ENCODE peak calls at places on chromosomes 3 and 15, in four cellular contexts. C is cardiac muscle cell, D is heart right ventricle, I is adrenal gland. X is an unnamed sample.

GRCh38 chr3:132787616-132788015 is 65.4 kb upstream of the NPHP3 start:
- DNase-seq in C (peak; percentile 72), I (no peak), D (no peak), X (peak; percentile 41)

GRCh38 chr3:87503901-87504498 is 227.6 kb upstream of the POU1F1 start:
- DNase-seq in I (peak; percentile 8), D (no peak), C (peak; percentile 59), X (peak; percentile 56)

GRCh38 chr3:59783468-59783988 is 733.7 kb upstream of the CFAP20DC start:
- DNase-seq in C (no peak), I (no peak), D (no peak), X (no peak)

GRCh38 chr3:127411083-127411727 is 123.4 kb upstream of the PRR20G start:
- DNase-seq in C (no peak), I (no peak), D (no peak), X (no peak)

GRCh38 chr15:101193063-101193712 is 58.7 kb downstream of the CHSY1 start:
- DNase-seq in C (no peak), D (peak; percentile 49), I (no peak), X (peak; percentile 81)

GRCh38 chr3:148219995-148220394 is 477.7 kb upstream of the AGTR1 start:
- DNase-seq in D (no peak), I (no peak), C (no peak), X (no peak)

GRCh38 chr3:20696393-20697045 is 510.5 kb upstream of the SGO1 start:
- DNase-seq in I (no peak), C (no peak), D (no peak), X (no peak)

GRCh38 chr15:36658321-36658720 is 78.9 kb downstream of the CDIN1 start:
- DNase-seq in I (no peak), D (no peak), C (peak; percentile 22), X (peak; percentile 74)

GRCh38 chr3:150613034-150613433 is 9.9 kb downstream of the SELENOT start:
- DNase-seq in C (no peak), D (no peak), I (no peak), X (no peak)

GRCh38 chr15:57720861-57721260 is 14.3 kb downstream of the POLR2M start:
- DNase-seq in D (no peak), I (no peak), C (peak; percentile 80), X (peak; percentile 63)

GRCh38 chr3:30508319-30508718 is 98.1 kb upstream of the TGFBR2 start:
- DNase-seq in C (no peak), D (no peak), I (no peak), X (no peak)

GRCh38 chr3:193190387-193190786 is 50.6 kb upstream of the PLAAT1 start:
- DNase-seq in D (no peak), I (peak; percentile 16), C (peak; percentile 36), X (peak; percentile 3)

GRCh38 chr15:87348746-87349145 is 907.8 kb downstream of the NTRK3 start:
- DNase-seq in D (no peak), I (no peak), C (peak; percentile 11), X (peak; percentile 93)

GRCh38 chr3:186502138-186502941 is 41.8 kb downstream of the CRYGS start:
- DNase-seq in C (peak; percentile 34), I (no peak), D (no peak), X (no peak)

GRCh38 chr3:36381311-36381956 is 1.1 kb downstream of the STAC start:
- DNase-seq in I (no peak), C (no peak), D (no peak), X (no peak)

GRCh38 chr3:134709563-134710312 is 58.9 kb upstream of the KY start:
- DNase-seq in C (no peak), I (no peak), D (no peak), X (no peak)

GRCh38 chr15:74792227-74793016 is 10.5 kb downstream of the CSK start:
- DNase-seq in D (no peak), C (no peak), I (no peak), X (no peak)

GRCh38 chr3:107065094-107065861 is 312.0 kb upstream of the CCDC54 start:
- DNase-seq in D (no peak), C (peak; percentile 18), I (no peak), X (no peak)

GRCh38 chr3:102505542-102505941 is 70.7 kb downstream of the ZPLD1 start:
- DNase-seq in I (no peak), D (no peak), C (no peak), X (no peak)

GRCh38 chr3:79250746-79251145 is 517.1 kb downstream of the ROBO1 start:
- DNase-seq in I (no peak), C (no peak), D (no peak), X (no peak)

GRCh38 chr15:39000008-39000734 is 435.6 kb upstream of the RASGRP1 start:
- DNase-seq in C (no peak), I (no peak), D (no peak), X (no peak)

GRCh38 chr3:12986986-12987385 is 86.2 kb downstream of the IQSEC1 start:
- DNase-seq in D (peak; percentile 59), I (no peak), C (no peak), X (peak; percentile 60)

GRCh38 chr3:143067201-143067600 is 52.4 kb upstream of the CHST2 start:
- DNase-seq in D (no peak), I (no peak), C (peak; percentile 6), X (peak; percentile 82)

GRCh38 chr15:76991048-76991447 is 3.9 kb upstream of the PSTPIP1 start:
- DNase-seq in D (no peak), C (no peak), I (no peak), X (no peak)

DNA sequence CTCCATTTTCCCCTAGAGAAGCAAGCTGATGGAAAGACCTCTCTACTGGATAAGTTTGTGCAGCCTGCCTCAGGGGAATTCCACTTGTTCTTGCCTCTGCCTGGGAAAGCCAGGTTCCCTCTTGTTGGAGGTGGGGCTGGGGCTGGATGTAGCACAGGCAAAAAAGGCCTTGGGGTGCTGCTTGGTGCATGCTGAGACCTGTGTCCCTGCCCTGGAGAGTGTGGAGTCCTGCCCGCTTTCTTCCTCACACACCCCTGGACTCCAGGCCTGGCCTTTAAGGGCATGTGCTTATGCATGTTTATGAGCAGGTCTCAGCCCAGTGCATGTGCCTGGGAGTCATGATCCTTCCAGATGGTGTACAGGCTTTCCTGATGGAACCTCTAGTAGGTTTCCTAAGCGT is 23.5 kb upstream of the JMJD7 start:
- DNase-seq in I (no peak), C (no peak), D (no peak), X (peak; percentile 64)
- H3K4me3 ChIP-seq in I (no peak overlapping the region), C (no peak overlapping the region), D (no peak overlapping the region), X (no peak overlapping the region)

DNA sequence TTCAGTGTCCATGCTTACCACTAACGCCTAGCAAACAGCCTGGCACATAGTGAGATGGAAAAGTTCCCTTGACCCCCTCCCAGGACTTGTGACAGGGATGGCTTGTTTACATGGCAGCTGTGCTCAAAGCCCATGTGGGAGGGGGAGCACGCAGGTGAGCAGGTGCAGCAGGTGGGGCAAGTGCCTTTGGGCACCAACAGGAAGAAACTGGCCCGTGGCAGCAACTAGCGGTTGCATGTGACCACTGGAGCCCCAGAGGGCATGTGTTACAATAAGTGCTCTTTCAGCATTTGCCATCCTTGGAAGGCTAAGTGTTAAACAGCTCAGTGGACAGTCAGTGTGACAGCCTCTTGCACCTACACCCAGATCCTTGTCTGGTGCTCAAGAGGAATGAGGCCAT is 734.6 kb downstream of the TUSC7 start:
- DNase-seq in D (no peak), C (no peak), I (no peak), X (no peak)
- TF ChIP-seq CTCF in D (no peak), C (no peak), I (no peak), X (no peak)

GRCh38 chr15:71752085-71752484 is 58.3 kb upstream of the NR2E3 start:
- DNase-seq in C (no peak), D (no peak), I (no peak), X (no peak)
- H3K4me3 ChIP-seq in C (no peak overlapping the region), D (no peak overlapping the region), I (no peak overlapping the region), X (no peak overlapping the region)

DNA sequence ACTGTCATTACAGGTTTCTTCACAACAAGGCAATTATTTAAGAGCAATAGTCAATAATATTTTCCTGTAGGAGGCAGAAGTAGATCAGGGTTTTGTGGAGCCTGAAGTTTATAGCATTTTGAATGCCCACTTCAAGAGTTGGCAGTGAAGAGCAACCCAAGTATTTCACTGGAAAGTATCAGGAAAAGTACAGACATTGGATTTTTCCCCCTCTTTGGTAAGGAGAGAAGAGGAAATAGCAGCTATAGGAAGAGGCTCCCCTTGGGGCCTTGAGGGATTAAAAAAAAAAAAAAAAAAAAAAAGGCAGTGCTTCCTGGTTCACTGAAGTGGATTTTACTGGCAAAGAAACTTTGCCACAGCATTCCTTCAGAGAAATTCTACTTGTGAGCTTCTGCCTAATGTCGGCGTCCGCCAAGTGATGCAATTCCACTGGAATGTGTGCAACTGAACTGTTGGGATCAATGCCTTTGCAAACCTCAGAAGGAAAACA is 5.7 kb upstream of the CNTN6 start:
- DNase-seq in D (no peak), C (peak; percentile 89), I (peak; percentile 46), X (peak; percentile 80)
- TF ChIP-seq CTCF in D (peak; percentile 30), C (peak; percentile 15), I (peak; percentile 19), X (no peak)

GRCh38 chr15:84924074-84924700 is 39.7 kb downstream of the SLC28A1 start:
- DNase-seq in C (no peak), D (no peak), I (no peak), X (peak; percentile 18)
- H3K4me3 ChIP-seq in C (no peak overlapping the region), D (no peak overlapping the region), I (no peak overlapping the region), X (no peak overlapping the region)

DNA sequence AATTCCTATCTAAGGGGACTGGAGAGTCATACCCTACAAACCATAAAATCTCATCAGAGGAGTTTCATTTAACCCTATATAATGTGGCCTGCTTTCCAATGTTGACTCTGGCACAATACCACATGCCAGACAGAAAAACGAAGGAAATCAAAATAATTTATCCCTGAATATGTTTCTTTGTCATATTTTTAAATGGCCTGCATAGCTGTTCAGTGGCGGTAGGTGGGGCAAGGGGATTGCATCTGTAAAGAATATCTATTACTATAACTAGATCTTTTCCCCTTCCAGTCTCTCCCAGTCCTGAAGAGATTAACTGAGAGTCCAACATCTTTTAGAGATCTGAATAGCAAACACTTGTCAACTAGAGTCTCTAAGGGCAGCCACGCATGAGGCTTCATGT is 278.1 kb upstream of the CTNNB1 start:
- DNase-seq in D (no peak), C (no peak), I (no peak), X (no peak)
- TF ChIP-seq CTCF in D (no peak), C (no peak), I (no peak), X (no peak)

DNA sequence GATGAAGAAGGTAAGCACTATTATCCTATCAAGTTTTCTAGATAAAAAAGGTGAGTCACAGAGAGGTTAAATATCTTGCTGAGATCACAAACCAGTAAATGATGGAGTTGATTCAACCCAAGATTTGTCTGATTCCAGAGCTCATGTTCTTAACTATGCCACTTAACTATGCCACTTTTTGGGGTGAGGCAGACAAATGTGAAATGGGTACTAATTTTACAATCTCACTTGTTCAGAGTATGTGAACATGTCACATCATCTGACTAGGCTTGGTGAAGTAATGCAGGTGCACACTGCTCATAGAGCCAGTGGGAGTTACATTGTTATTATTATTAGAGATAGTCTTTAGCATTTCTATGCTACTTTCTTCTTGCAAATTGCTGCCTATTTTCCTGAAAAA is 2.0 kb downstream of the DRD3 start:
- DNase-seq in C (no peak), I (no peak), D (no peak), X (no peak)
- H3K4me3 ChIP-seq in C (no peak overlapping the region), I (no peak overlapping the region), D (no peak overlapping the region), X (no peak overlapping the region)